ENCODE peak calls at places on chromosomes 11 and 22, in five cellular contexts. K is A549, H is WTC11, R is GM12878, E is K562. N is an unnamed sample.

GRCh38 chr11:113562981-113563461 is 87.8 kb upstream of the DRD2 start:
- DNase-seq in E (no peak), K (no peak), R (no peak), H (no peak), N (no peak)

GRCh38 chr22:37240240-37240940 is 3.7 kb downstream of the RAC2 start:
- DNase-seq in E (no peak), R (no peak), H (no peak), K (no peak), N (no peak)

GRCh38 chr11:114192841-114193389 is 103.3 kb upstream of the NNMT start:
- DNase-seq in R (no peak), K (no peak), E (no peak), H (no peak), N (no peak)

GRCh38 chr22:30562391-30562790 is 12.1 kb downstream of the GAL3ST1 start:
- DNase-seq in E (no peak), K (peak), H (no peak), R (no peak), N (no peak)

GRCh38 chr11:63537293-63538101 is 889 bp downstream of the PLAAT4 start:
- DNase-seq in R (no peak), K (no peak), E (no peak), H (no peak), N (no peak)

GRCh38 chr11:45097721-45098493 is 48.5 kb upstream of the PRDM11 start:
- DNase-seq in E (peak), H (peak), R (no peak), K (peak), N (no peak)

GRCh38 chr11:128239224-128239790 is 348.1 kb downstream of the ETS1 start:
- DNase-seq in K (no peak), R (no peak), H (no peak), E (no peak), N (no peak)

GRCh38 chr11:64650923-64651523 is 60.0 kb downstream of the SLC22A12 start:
- DNase-seq in H (peak), R (no peak), E (peak), K (peak), N (no peak)

GRCh38 chr22:42717197-42717967 is 3.3 kb downstream of the A4GALT start:
- DNase-seq in E (peak), H (peak), R (no peak), K (peak), N (no peak)

GRCh38 chr11:19276859-19277808 is 36.4 kb upstream of the E2F8 start:
- DNase-seq in H (no peak), R (no peak), E (no peak), K (peak), N (peak)

GRCh38 chr11:67615455-67616430 is 9.0 kb downstream of the NDUFV1 start:
- DNase-seq in H (peak), E (peak), K (peak), R (no peak), N (peak)

GRCh38 chr22:39522567-39523300 is 2.4 kb downstream of the ATF4 start:
- DNase-seq in R (no peak), H (no peak), E (no peak), K (peak), N (no peak)

GRCh38 chr11:14789879-14790484 is 102.0 kb downstream of the CYP2R1 start:
- DNase-seq in K (peak), H (no peak), R (no peak), E (no peak), N (no peak)

GRCh38 chr22:44020981-44021380 is 3.1 kb upstream of the PARVB start:
- DNase-seq in E (peak), K (no peak), H (no peak), R (no peak), N (no peak)

GRCh38 chr11:68007498-68008380 is 2.4 kb upstream of the ALDH3B1 start:
- DNase-seq in H (no peak), R (no peak), E (no peak), K (no peak), N (no peak)

DNA sequence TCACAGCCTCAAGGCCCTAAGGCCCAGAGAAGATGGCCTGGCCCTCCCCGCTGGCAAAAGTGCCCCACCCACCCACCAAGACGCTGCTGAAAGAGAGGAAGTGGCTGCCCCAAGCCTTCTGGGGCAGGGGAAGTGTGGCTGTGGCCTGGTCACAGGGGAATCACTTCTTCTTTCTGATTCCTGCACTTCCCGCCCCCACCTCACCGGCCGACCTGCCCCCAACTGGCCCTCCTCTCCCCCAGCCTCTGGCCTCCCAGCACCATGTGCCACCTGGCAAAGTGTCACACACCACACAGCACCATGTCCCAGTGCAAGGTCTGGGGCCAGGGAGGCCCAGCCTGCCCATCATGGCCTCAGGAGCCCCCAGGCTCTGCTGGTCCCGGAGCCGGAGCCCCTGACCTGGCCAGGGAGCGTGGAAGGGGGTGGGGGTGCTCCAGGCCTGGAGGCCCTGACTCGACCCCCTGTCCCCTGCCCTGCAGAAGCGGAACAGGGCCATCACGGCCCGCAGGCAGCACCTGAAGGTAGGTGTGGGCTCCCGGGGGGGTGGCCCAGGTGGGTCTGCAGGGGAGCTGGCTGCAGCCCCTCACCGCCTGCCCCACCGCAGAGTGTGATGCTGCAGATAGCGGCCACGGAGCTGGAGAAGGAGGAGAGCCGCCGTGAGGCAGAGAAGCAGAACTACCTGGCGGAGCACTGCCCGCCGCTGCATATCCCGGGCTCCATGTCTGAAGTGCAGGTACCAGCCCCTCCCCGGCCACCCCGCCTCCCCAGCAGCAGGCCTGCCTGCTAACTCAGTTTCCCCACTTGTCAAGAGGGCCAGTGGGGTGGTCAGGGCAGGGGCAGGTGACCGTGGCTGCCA is 1.4 kb downstream of the TNNI2 start:
- DNase-seq in R (no peak), K (no peak), H (no peak), E (no peak), N (no peak)
- TF ChIP-seq ESRRA in R (no peak), K (no peak), H (no peak), E (no peak), N (no peak)

GRCh38 chr22:17565986-17566687 is 2.8 kb downstream of the SLC25A18 start:
- DNase-seq in H (no peak), E (no peak), R (no peak), K (no peak), N (no peak)

GRCh38 chr22:17575151-17575550 is 11.9 kb downstream of the SLC25A18 start:
- DNase-seq in K (no peak), E (no peak), H (no peak), R (no peak), N (no peak)

GRCh38 chr22:17570851-17571631 is 7.7 kb downstream of the SLC25A18 start:
- DNase-seq in E (no peak), R (no peak), K (no peak), H (no peak), N (no peak)

GRCh38 chr22:17566776-17567175 is 3.5 kb downstream of the SLC25A18 start:
- DNase-seq in H (no peak), R (no peak), E (no peak), K (no peak), N (no peak)

DNA sequence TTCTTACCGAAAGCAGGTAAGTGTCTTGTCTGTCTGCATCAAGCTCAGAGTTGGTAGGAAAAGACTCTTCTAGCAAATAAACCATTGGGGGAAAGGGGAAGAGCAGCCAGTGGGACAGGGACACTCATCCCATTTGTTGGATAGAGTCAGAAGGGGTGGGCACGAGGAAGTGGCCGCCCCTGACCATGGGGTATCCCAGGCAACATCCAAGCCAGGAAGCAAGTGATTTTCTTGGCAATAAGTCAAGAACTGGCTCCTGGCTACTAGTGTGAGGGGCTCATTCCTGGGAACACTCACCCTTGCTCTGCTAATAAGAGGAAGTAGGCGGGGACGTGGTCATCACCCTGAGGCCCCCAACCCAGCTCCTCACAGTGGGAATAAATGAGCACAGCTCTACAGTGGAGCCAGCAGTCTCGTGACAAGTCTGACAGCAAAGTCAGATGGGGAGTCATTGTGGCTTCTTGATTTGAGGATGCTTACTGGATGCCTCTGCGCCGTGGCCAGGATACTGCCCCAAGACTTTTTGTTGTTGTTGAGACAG is 6.7 kb downstream of the SLC25A18 start:
- DNase-seq in H (no peak), R (no peak), K (no peak), E (no peak), N (no peak)
- TF ChIP-seq ESRRA in H (no peak), R (no peak), K (no peak), E (no peak), N (no peak)

GRCh38 chr11:73461335-73461840 is 85.2 kb downstream of the RELT start:
- DNase-seq in R (no peak), E (no peak), K (no peak), H (no peak), N (no peak)
- TF ChIP-seq ESRRA in R (no peak), E (no peak), K (no peak), H (no peak), N (no peak)

GRCh38 chr11:16512842-16513241 is 156.5 kb upstream of the SOX6 start:
- DNase-seq in E (no peak), K (no peak), H (no peak), R (no peak), N (no peak)

GRCh38 chr11:16505481-16505880 is 149.1 kb upstream of the SOX6 start:
- DNase-seq in K (no peak), H (peak), R (no peak), E (no peak), N (no peak)

GRCh38 chr11:16511807-16512114 is 155.4 kb upstream of the SOX6 start:
- DNase-seq in R (no peak), K (no peak), E (no peak), H (no peak), N (no peak)

GRCh38 chr11:16512163-16512562 is 155.8 kb upstream of the SOX6 start:
- DNase-seq in H (no peak), R (no peak), E (no peak), K (no peak), N (no peak)

DNA sequence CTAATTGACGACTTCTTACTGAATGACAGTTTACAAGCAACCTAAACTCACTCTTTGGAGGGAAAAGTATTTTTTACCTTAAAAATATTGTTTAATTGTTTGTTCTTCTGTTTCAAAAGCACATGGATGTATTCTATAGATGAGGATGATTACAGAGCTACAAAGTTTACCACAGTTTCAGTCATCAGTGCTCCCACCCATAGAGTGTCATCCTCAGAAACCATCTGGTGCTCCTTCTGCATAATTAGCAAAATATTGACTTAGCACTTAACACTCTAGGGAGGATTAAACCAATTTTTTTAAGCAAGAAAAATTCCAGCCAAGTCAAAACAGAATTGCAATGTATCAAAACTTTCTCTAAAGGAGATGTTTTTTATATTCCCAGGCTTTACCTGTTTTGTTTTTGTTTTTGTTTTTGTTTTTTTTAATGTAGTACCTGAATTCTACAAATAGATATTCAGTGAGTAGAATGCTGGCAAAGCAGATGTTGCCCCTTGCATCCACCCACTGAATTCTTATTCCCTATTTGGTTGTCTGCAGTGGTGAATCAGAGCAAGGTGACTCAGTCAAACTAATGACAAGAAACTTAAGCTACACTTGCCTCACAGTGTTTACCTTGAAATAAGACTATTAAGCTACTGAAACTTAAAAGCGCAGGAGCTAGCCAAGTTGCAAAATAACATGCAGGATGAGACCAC is 154.9 kb upstream of the SOX6 start:
- DNase-seq in K (no peak), R (no peak), E (no peak), H (no peak), N (no peak)
- TF ChIP-seq ESRRA in K (no peak), R (no peak), E (no peak), H (no peak), N (no peak)

GRCh38 chr11:34492806-34493414 is 20.7 kb downstream of the ELF5 start:
- DNase-seq in H (peak), K (peak), R (no peak), E (peak), N (peak)

GRCh38 chr11:34493468-34493867 is 20.1 kb downstream of the ELF5 start:
- DNase-seq in E (no peak), K (no peak), R (no peak), H (no peak), N (no peak)

GRCh38 chr11:34493926-34494595 is 19.5 kb downstream of the ELF5 start:
- DNase-seq in R (no peak), K (no peak), H (no peak), E (no peak), N (no peak)

GRCh38 chr11:34495724-34496377 is 17.7 kb downstream of the ELF5 start:
- DNase-seq in K (no peak), E (no peak), R (no peak), H (no peak), N (peak)

GRCh38 chr11:34495239-34495723 is 18.3 kb downstream of the ELF5 start:
- DNase-seq in K (no peak), E (no peak), R (no peak), H (no peak), N (no peak)
- TF ChIP-seq ESRRA in K (no peak), E (no peak), R (no peak), H (no peak), N (no peak)

DNA sequence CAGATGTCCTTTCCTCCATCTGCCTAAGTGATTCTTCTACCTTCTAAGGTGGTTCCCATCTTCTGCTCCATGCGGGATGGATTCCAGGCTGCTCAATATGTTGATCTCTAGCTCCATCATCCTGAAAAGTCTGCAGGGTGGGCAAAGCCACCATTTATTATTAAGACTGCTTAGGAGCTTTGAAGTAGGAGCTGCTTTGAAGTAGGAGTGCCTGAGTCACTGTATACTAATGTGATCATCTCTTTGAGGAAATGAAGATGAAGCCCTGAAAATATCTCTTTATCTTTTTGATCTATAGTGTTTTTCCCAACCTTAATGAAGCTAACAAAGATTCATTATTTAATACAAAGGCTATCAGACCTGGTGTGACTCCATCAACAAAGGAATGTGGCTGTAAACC is 13.1 kb downstream of the HEPHL1 start:
- DNase-seq in K (no peak), E (no peak), R (no peak), H (no peak), N (no peak)
- TF ChIP-seq ESRRA in K (no peak), E (no peak), R (no peak), H (no peak), N (no peak)

DNA sequence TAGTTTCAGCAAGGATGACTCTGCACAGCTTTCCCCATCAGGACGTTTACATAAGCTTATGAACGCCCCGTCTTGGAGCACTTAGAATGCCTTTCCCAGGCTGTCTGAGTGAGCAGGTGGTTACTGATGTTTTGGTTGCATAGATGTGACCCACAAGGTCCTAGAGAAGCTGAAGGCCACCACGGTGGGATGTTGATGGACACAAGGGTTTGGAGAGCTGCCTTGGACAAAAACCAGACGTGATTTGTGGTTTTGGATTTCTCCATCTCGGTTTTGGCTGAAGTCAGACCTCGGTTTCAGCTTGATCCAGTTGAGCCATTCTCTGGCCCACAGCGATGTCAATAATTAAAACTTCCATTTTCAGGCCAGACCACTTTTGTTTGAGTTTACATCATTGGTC is 151.9 kb downstream of the LDLRAD3 start:
- DNase-seq in K (no peak), R (no peak), H (no peak), E (no peak), N (no peak)
- TF ChIP-seq ESRRA in K (no peak), R (no peak), H (no peak), E (no peak), N (no peak)

DNA sequence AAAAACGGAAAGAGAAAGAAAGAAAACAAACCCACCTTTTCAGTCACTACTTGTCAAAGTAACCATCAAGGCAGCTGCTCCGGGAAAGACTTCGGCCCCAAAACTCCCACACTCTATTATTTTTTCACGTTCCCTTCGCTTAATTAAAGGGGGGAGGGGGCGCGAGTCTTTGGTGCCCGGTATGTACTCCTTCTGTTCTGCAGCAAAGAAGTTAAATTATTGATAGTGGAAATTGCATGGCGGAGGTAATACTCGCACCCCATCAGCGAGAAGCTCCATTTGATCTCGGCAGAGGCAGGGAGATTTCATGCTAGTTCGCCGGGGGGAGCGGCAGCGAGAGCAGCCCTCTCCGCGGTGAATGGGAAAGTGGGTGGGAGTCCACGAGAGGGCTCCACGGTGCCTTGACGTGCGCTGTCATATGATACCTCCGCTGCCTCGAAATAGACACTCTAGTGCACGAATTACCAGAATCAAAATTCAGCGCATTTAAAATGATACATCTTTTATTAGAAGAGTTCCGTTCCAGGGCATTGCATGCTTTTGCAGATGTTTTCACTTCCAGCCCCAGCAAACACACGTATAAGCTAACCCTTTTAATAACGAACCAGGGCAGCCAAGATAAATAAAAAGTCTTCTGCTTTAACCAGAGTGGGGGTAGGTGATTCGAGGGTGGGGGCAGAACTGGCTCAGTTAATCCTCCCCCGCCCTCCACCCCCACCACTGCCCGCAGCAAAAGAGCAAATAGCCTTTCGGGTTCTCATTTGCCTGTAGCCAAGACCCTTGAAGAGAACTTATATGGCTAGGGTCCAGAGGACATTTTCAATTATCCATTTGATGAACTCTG is 1.2 kb upstream of the BDNF start:
- DNase-seq in K (peak), E (no peak), R (no peak), H (no peak), N (no peak)
- TF ChIP-seq ESRRA in K (no peak), E (no peak), R (no peak), H (no peak), N (no peak)